ENCODE peak calls at places on chromosomes 16 and 17, in nine cellular contexts. L, K, N, Z, B, J, H, R and I are unnamed samples.

GRCh38 chr16:81567987-81568748 is 123.6 kb downstream of the CMIP start:
- DNase-seq in N (no peak), L (peak), B (peak), Z (peak), H (no peak), R (no peak), J (no peak), K (no peak), I (no peak)

GRCh38 chr17:50149425-50150353 is 788 bp downstream of the PPP1R9B start:
- DNase-seq in K (peak), J (peak), R (peak), B (peak), L (peak), H (no peak), Z (no peak), N (no peak), I (peak)

GRCh38 chr17:10161392-10161791 is 37.0 kb downstream of the GAS7 start:
- DNase-seq in B (no peak), J (no peak), L (no peak), Z (no peak), H (no peak), R (no peak), N (no peak), K (no peak), I (no peak)

GRCh38 chr16:23552171-23552570 is 5.0 kb downstream of the EARS2 start:
- DNase-seq in Z (no peak), L (no peak), K (no peak), R (no peak), B (no peak), N (no peak), H (no peak), J (no peak), I (no peak)

GRCh38 chr17:36506831-36507230 is 20.4 kb downstream of the ZNHIT3 start:
- DNase-seq in H (no peak), N (no peak), K (no peak), L (no peak), R (no peak), J (no peak), B (no peak), Z (no peak), I (no peak)

GRCh38 chr17:2814049-2814448 is 17.8 kb downstream of the RAP1GAP2 start:
- DNase-seq in R (no peak), H (no peak), N (no peak), J (no peak), Z (no peak), B (no peak), L (no peak), K (no peak), I (no peak)

GRCh38 chr16:81551141-81551808 is 106.7 kb downstream of the CMIP start:
- DNase-seq in H (no peak), Z (no peak), B (no peak), R (no peak), N (no peak), K (no peak), J (peak), L (no peak), I (no peak)

GRCh38 chr17:38333635-38334295 is 10.0 kb downstream of the GPR179 start:
- DNase-seq in N (no peak), R (peak), H (peak), B (no peak), L (peak), Z (peak), K (no peak), J (no peak), I (peak)

GRCh38 chr16:86862596-86862995 is 284.2 kb downstream of the FOXL1 start:
- DNase-seq in N (no peak), B (no peak), R (no peak), H (no peak), Z (no peak), L (no peak), K (no peak), J (no peak), I (no peak)

GRCh38 chr17:4324463-4324862 is 42.0 kb downstream of the UBE2G1 start:
- DNase-seq in R (no peak), L (no peak), J (no peak), B (no peak), N (no peak), K (no peak), H (no peak), Z (no peak), I (no peak)

GRCh38 chr17:49696233-49696761 is 11.5 kb downstream of the SLC35B1 start:
- DNase-seq in N (no peak), J (no peak), R (no peak), Z (no peak), H (no peak), B (no peak), K (no peak), L (no peak), I (peak)

GRCh38 chr17:74631468-74632195 is 8.1 kb upstream of the CD300E start:
- DNase-seq in Z (no peak), L (no peak), K (no peak), N (no peak), J (no peak), B (no peak), R (no peak), H (no peak), I (no peak)

GRCh38 chr17:1732241-1733046 is 7.9 kb downstream of the WDR81 start:
- DNase-seq in L (no peak), Z (no peak), N (peak), B (no peak), J (no peak), R (no peak), H (no peak), K (no peak), I (no peak)

GRCh38 chr17:1733759-1734158 is 8.9 kb upstream of the SERPINF2 start:
- DNase-seq in J (no peak), H (no peak), R (no peak), B (peak), K (no peak), L (no peak), Z (no peak), N (no peak), I (no peak)

GRCh38 chr17:1731194-1731506 is 6.6 kb downstream of the WDR81 start:
- DNase-seq in L (no peak), B (no peak), N (no peak), H (no peak), J (no peak), K (no peak), Z (no peak), R (no peak), I (no peak)

GRCh38 chr17:1735418-1735817 is 7.3 kb upstream of the SERPINF2 start:
- DNase-seq in N (no peak), H (no peak), Z (no peak), J (no peak), B (no peak), R (no peak), L (no peak), K (no peak), I (no peak)

DNA sequence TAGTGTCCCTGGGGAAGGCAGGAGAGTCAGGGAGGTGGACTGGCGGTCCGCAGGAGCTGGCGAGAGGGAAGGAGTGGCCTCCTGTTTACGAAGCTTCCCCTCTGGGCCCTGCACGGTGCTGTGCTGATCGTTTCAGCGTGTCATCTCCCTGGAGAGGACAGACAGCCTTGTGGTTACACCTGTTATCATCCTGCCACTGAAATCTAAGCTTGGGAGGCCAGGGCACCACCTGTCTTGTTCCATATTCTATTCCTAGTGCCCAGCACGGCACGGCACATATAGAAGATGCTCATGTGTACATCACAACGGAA is 8.5 kb downstream of the WDR81 start:
- DNase-seq in Z (no peak), K (no peak), H (no peak), J (no peak), L (no peak), N (no peak), R (no peak), B (no peak), I (no peak)
- H3K27ac ChIP-seq in Z (no peak), K (no peak), H (no peak), J (no peak), L (no peak), N (peak), R (no peak), B (no peak), I (no peak)

DNA sequence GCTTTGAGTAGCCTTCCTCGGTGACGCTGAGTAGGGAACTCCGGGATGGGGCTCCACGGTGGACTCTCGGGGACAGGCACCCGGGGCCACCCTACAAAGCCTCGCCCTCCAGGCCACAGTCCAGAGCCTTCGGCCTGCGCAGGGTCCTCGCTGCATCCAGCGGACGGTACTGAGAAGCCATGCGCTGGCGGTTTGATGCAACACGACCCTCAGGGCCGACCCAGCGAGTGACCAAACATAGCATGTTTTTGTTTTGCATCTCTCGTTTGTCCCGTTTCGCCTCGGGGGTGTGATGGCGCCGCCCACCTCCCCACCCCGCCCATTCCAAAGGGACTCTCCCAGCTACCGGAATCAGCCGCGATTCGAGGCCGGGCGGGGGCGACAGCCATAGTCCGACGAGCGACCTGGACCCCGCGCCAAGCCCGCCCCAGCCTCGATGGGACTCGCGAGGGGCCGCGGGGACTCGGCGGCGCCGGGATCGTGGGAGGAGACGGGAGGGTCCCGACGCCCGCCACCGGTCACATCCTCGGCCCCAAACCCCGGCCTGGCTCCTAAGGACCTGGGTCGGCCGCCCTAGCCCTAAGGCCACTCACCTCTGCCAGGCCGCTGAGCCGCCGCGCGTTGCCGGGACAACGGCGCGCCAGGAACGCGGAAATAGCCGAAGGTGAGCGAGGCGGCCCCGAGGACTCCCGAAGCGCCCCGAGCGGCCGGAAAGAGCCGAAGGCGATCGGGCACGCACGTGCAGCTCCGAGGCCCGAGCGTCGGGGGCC is 1.6 kb downstream of the IFT140 start:
- DNase-seq in B (peak), N (peak), L (peak), R (peak), J (peak), K (peak), Z (peak), H (peak), I (peak)
- TF ChIP-seq POLR2A in B (no peak), N (no peak), L (no peak), R (no peak), J (no peak), K (no peak), Z (peak), H (no peak), I (no peak)

GRCh38 chr17:48618366-48618896 is 3.3 kb upstream of the HOXB8 start:
- DNase-seq in J (peak), N (peak), H (no peak), R (peak), B (peak), K (peak), Z (peak), L (peak), I (peak)

GRCh38 chr17:48619821-48620496 is 4.9 kb upstream of the HOXB8 start:
- DNase-seq in H (no peak), Z (no peak), N (no peak), R (no peak), K (no peak), J (no peak), L (no peak), B (no peak), I (no peak)

GRCh38 chr17:48616719-48617514 is 1.8 kb upstream of the HOXB8 start:
- DNase-seq in J (no peak), R (no peak), B (no peak), L (no peak), H (no peak), K (no peak), N (no peak), Z (no peak), I (no peak)

GRCh38 chr17:48615963-48616718 is 1.0 kb upstream of the HOXB8 start:
- DNase-seq in J (no peak), N (no peak), Z (no peak), B (no peak), L (no peak), H (no peak), R (no peak), K (no peak), I (no peak)

DNA sequence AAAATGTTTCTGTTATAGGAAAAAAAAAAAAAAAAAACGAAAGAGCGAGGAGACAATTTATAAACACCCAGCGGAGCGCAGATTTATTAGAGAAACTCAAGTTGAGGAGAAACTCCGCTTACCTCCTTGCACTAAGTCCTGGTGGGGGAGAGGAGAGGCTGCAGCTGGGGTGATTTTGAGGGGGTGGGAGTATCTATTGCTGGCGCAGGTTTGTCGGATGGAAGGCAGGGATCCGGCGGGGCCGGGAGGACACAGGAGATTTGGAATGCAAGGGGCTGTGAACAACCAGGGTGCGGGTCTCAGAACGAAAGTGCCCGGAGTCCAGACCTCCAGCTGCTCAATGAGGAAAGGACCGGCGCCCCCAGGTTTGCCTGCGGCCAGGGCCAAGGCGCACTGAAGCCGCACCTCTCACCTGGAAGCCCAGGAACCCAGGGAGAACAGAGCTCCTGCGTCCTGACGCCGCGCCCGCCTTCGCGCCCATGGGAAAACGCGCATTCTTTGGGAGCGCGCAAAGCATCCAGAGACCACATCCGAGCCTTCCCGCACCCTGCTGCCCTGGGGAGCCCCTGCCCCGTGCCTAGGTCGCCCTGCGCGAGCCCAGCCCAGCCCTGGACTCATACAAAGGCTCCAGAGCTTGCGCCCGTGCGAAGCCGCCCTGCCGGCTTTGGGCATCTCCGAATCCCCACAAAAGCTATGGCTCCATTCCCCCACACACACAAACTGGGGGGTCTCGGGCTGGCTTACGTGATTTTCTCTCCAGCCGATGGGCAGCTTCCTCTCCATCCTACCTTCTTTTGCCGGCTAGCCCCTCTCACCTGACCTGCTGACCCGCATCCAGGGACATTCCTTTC is 2.6 kb upstream of the HOXB8 start:
- DNase-seq in J (no peak), R (no peak), B (no peak), Z (no peak), N (no peak), K (no peak), H (no peak), L (no peak), I (no peak)
- H3K27ac ChIP-seq in J (no peak), R (peak), B (no peak), Z (no peak), N (no peak), K (no peak), H (no peak), L (no peak), I (no peak)

DNA sequence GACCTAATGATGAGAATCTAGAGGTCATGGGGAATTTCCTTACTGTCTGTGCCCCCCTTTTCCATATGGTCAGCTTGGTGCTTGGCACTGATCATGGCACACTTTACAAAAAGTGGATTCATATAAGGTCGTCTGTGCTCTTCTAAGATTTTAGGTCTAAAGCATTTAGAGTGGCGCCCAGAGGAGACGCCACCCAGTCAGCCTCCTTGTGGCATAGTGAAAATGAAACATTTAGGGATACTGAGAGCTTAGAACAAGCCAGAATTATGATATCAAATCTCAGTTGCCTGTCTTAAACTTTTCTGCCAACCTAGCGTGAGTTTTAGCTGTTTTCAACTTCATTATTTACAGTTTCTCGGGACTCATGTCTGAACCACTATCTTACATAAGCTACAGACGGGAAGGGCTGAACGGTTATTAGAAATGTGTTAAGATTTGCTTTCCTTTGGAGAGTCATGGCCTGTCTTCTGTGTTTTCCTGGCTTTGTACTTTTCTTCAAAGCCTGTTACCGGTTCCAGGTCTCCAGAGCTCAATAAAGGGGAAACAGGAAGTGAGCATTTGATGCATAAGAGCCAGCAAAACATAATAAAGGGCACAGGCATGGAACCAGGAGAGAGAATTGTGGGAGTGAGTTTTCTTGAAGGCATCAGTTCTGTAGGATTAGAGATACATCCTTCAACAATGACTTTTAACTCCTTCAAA is 13.7 kb downstream of the ZNRF1 start:
- DNase-seq in L (no peak), B (no peak), H (no peak), K (no peak), Z (no peak), R (no peak), N (no peak), J (no peak), I (no peak)
- TF ChIP-seq POLR2A in L (no peak), B (no peak), H (no peak), K (no peak), Z (no peak), R (no peak), N (no peak), J (no peak), I (no peak)

GRCh38 chr17:28988475-28988874 is 17.4 kb downstream of the SEZ6 start:
- DNase-seq in N (no peak), R (no peak), Z (no peak), J (no peak), H (no peak), B (no peak), K (no peak), L (no peak), I (no peak)

GRCh38 chr17:28989028-28989427 is 16.8 kb downstream of the SEZ6 start:
- DNase-seq in J (no peak), R (no peak), Z (no peak), B (no peak), K (no peak), N (no peak), L (no peak), H (no peak), I (no peak)

GRCh38 chr17:28985950-28986713 is 19.7 kb downstream of the SEZ6 start:
- DNase-seq in K (no peak), H (peak), Z (no peak), L (no peak), B (no peak), R (no peak), J (no peak), N (no peak), I (no peak)

GRCh38 chr17:28983286-28984240 is 22.3 kb downstream of the SEZ6 start:
- DNase-seq in B (no peak), K (no peak), L (no peak), H (no peak), J (no peak), R (no peak), N (no peak), Z (no peak), I (no peak)

DNA sequence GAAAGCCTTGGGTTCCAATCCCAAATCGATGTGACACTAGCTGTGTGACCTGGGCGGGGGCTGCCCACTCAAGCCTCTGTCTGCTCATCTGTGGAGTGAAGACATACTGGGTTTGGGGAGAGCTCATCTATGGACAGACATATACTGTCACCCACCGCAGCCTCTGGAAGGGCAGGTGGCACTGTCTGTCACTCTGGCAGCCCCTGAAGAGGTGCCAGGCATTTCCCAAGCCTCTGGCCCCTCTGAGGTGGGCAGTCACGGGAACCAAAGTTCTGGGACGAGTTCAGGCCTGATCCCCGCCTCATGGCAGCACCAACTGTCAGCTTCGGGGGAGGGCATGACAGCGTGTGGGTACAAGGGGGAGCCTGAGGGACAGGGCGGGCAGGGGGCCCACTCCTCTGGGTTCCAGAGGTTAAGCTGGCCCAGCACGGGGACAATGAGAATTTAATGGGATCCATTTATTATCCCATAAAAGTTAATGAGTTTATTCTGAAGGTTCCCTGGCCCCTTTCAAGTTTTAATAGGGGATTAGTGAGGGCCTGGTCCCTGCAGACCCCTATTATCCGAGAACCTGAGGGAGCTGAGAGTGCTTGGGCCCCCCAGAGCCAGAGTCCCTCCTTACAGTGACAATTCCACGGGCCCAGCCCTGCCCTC is 19.0 kb downstream of the SEZ6 start:
- DNase-seq in L (no peak), N (no peak), J (no peak), R (no peak), K (no peak), H (no peak), B (no peak), Z (no peak), I (no peak)
- H3K27ac ChIP-seq in L (no peak), N (no peak), J (no peak), R (no peak), K (no peak), H (no peak), B (no peak), Z (no peak), I (no peak)

DNA sequence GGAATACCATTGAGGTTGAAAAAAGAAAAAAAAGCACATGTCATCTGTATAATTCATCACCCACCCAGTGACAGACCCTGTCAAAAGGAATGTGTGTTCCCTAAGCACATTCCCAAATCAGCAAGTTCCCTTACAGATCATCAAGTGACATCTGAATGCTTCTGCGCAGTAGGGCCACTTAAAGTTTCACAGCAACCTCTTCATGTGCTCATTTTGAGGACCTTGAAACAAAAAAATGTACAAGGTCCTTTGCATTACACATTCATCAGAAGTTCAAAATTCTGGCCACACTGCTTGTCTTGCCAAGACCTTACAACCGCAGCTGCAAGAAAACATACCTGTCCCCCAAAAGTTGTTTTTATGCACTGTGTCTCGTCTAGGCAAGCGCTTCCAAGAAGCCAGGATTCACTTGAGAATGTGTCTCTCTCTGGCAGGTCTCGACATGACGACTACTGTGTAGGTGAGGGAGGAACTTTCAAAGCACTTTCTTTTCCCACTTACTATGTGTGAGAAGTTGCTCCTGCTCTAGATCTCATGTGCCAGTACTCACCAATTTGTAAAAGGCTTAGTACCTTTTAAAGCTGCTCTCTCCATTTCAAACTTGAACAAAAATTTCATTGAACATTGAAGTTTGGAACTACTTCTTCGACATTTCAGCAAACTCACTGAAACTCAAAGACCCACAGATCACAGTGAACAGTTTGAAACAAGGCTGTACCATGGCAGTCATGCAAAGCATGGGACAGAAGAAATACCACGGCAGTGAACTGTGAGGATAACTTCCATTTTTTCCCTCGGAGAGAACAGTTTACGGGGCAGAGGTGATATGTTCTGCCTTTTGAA is 4.3 kb upstream of the POLG2 start:
- DNase-seq in R (no peak), L (no peak), H (no peak), B (no peak), Z (no peak), N (no peak), K (no peak), J (no peak), I (no peak)
- TF ChIP-seq POLR2A in R (no peak), L (no peak), H (peak), B (no peak), Z (no peak), N (no peak), K (no peak), J (no peak), I (no peak)